ENCODE peak calls at places on chromosomes 1 and 21, in nine cellular contexts. One of them, this sample, is unnamed.

GRCh38 chr1:53572061-53572801 is 113.0 kb downstream of the DMRTB1 start:
- DNase-seq in breast epithelium: peak
- DNase-seq in sigmoid colon: peak
- DNase-seq in stomach: no peak
- DNase-seq in prostate gland: peak
- DNase-seq in H1: no peak
- DNase-seq in HL-60: no peak
- DNase-seq in GM23338: no peak
- DNase-seq in spleen: peak
- DNase-seq in this sample: no peak

GRCh38 chr1:112744019-112744578 is 29.0 kb upstream of the PPM1J start:
- DNase-seq in breast epithelium: no peak
- DNase-seq in sigmoid colon: no peak
- DNase-seq in stomach: no peak
- DNase-seq in prostate gland: no peak
- DNase-seq in H1: peak
- DNase-seq in HL-60: no peak
- DNase-seq in GM23338: peak
- DNase-seq in spleen: no peak
- DNase-seq in this sample: no peak

GRCh38 chr1:215119719-215120118 is 37.2 kb downstream of the KCNK2 start:
- DNase-seq in breast epithelium: no peak
- DNase-seq in sigmoid colon: no peak
- DNase-seq in stomach: no peak
- DNase-seq in prostate gland: no peak
- DNase-seq in H1: no peak
- DNase-seq in HL-60: no peak
- DNase-seq in GM23338: no peak
- DNase-seq in spleen: no peak
- DNase-seq in this sample: no peak

GRCh38 chr1:24384251-24385090 is 29.1 kb downstream of the STPG1 start:
- DNase-seq in breast epithelium: peak
- DNase-seq in sigmoid colon: no peak
- DNase-seq in stomach: peak
- DNase-seq in prostate gland: peak
- DNase-seq in H1: peak
- DNase-seq in HL-60: no peak
- DNase-seq in GM23338: no peak
- DNase-seq in spleen: peak
- DNase-seq in this sample: peak

GRCh38 chr1:113677250-113678158 is 81.8 kb downstream of the PHTF1 start:
- DNase-seq in breast epithelium: no peak
- DNase-seq in sigmoid colon: no peak
- DNase-seq in stomach: no peak
- DNase-seq in prostate gland: no peak
- DNase-seq in H1: no peak
- DNase-seq in HL-60: no peak
- DNase-seq in GM23338: peak
- DNase-seq in spleen: no peak
- DNase-seq in this sample: peak

GRCh38 chr1:109598156-109598555 is 21.3 kb downstream of the GNAT2 start:
- DNase-seq in breast epithelium: no peak
- DNase-seq in sigmoid colon: no peak
- DNase-seq in stomach: no peak
- DNase-seq in prostate gland: no peak
- DNase-seq in H1: no peak
- DNase-seq in HL-60: no peak
- DNase-seq in GM23338: no peak
- DNase-seq in spleen: no peak
- DNase-seq in this sample: no peak

GRCh38 chr1:23239638-23240295 is 22.5 kb upstream of the HTR1D start:
- DNase-seq in breast epithelium: no peak
- DNase-seq in sigmoid colon: no peak
- DNase-seq in stomach: no peak
- DNase-seq in prostate gland: no peak
- DNase-seq in H1: no peak
- DNase-seq in HL-60: no peak
- DNase-seq in GM23338: no peak
- DNase-seq in spleen: peak
- DNase-seq in this sample: no peak

GRCh38 chr1:43238991-43239469 is 30.8 kb upstream of the TMEM125 start:
- DNase-seq in breast epithelium: peak
- DNase-seq in sigmoid colon: no peak
- DNase-seq in stomach: no peak
- DNase-seq in prostate gland: no peak
- DNase-seq in H1: no peak
- DNase-seq in HL-60: no peak
- DNase-seq in GM23338: no peak
- DNase-seq in spleen: no peak
- DNase-seq in this sample: no peak

GRCh38 chr1:111568160-111568559 is 51.4 kb upstream of the RAP1A start:
- DNase-seq in breast epithelium: no peak
- DNase-seq in sigmoid colon: no peak
- DNase-seq in stomach: no peak
- DNase-seq in prostate gland: no peak
- DNase-seq in H1: no peak
- DNase-seq in HL-60: no peak
- DNase-seq in GM23338: no peak
- DNase-seq in spleen: no peak
- DNase-seq in this sample: no peak

GRCh38 chr1:2082064-2082463 is 31.9 kb downstream of the PRKCZ start:
- DNase-seq in breast epithelium: no peak
- DNase-seq in sigmoid colon: no peak
- DNase-seq in stomach: no peak
- DNase-seq in prostate gland: peak
- DNase-seq in H1: no peak
- DNase-seq in HL-60: no peak
- DNase-seq in GM23338: no peak
- DNase-seq in spleen: no peak
- DNase-seq in this sample: no peak

GRCh38 chr1:59776960-59777852 is 37.5 kb upstream of the HOOK1 start:
- DNase-seq in breast epithelium: no peak
- DNase-seq in sigmoid colon: no peak
- DNase-seq in stomach: no peak
- DNase-seq in prostate gland: no peak
- DNase-seq in H1: no peak
- DNase-seq in HL-60: no peak
- DNase-seq in GM23338: peak
- DNase-seq in spleen: no peak
- DNase-seq in this sample: no peak

GRCh38 chr21:32070693-32071330 is 198.0 kb downstream of the HUNK start:
- DNase-seq in breast epithelium: no peak
- DNase-seq in sigmoid colon: no peak
- DNase-seq in stomach: no peak
- DNase-seq in prostate gland: no peak
- DNase-seq in H1: no peak
- DNase-seq in HL-60: no peak
- DNase-seq in GM23338: no peak
- DNase-seq in spleen: no peak
- DNase-seq in this sample: no peak

GRCh38 chr1:39969531-39970270 is 14.8 kb downstream of the MFSD2A start:
- DNase-seq in breast epithelium: no peak
- DNase-seq in sigmoid colon: no peak
- DNase-seq in stomach: no peak
- DNase-seq in prostate gland: no peak
- DNase-seq in H1: no peak
- DNase-seq in HL-60: peak
- DNase-seq in GM23338: no peak
- DNase-seq in spleen: no peak
- DNase-seq in this sample: no peak
- TF ChIP-seq POLR2AphosphoS5 in breast epithelium: no peak
- TF ChIP-seq POLR2AphosphoS5 in sigmoid colon: no peak
- TF ChIP-seq POLR2AphosphoS5 in stomach: no peak
- TF ChIP-seq POLR2AphosphoS5 in prostate gland: no peak
- TF ChIP-seq POLR2AphosphoS5 in H1: no peak
- TF ChIP-seq POLR2AphosphoS5 in HL-60: peak
- TF ChIP-seq POLR2AphosphoS5 in GM23338: no peak
- TF ChIP-seq POLR2AphosphoS5 in spleen: no peak
- TF ChIP-seq POLR2AphosphoS5 in this sample: no peak

GRCh38 chr1:8396912-8397406 is 79.0 kb downstream of the SLC45A1 start:
- DNase-seq in breast epithelium: no peak
- DNase-seq in sigmoid colon: peak
- DNase-seq in stomach: no peak
- DNase-seq in prostate gland: no peak
- DNase-seq in H1: no peak
- DNase-seq in HL-60: no peak
- DNase-seq in GM23338: no peak
- DNase-seq in spleen: no peak
- DNase-seq in this sample: no peak
- TF ChIP-seq POLR2AphosphoS5 in breast epithelium: no peak
- TF ChIP-seq POLR2AphosphoS5 in sigmoid colon: peak
- TF ChIP-seq POLR2AphosphoS5 in stomach: peak
- TF ChIP-seq POLR2AphosphoS5 in prostate gland: no peak
- TF ChIP-seq POLR2AphosphoS5 in H1: no peak
- TF ChIP-seq POLR2AphosphoS5 in HL-60: no peak
- TF ChIP-seq POLR2AphosphoS5 in GM23338: no peak
- TF ChIP-seq POLR2AphosphoS5 in spleen: no peak
- TF ChIP-seq POLR2AphosphoS5 in this sample: no peak

GRCh38 chr1:228837817-228838716 is 102.8 kb downstream of the RHOU start:
- DNase-seq in breast epithelium: peak
- DNase-seq in sigmoid colon: peak
- DNase-seq in stomach: peak
- DNase-seq in prostate gland: no peak
- DNase-seq in H1: peak
- DNase-seq in HL-60: peak
- DNase-seq in GM23338: no peak
- DNase-seq in spleen: no peak
- DNase-seq in this sample: no peak

GRCh38 chr1:228835456-228835855 is 100.2 kb downstream of the RHOU start:
- DNase-seq in breast epithelium: no peak
- DNase-seq in sigmoid colon: no peak
- DNase-seq in stomach: no peak
- DNase-seq in prostate gland: no peak
- DNase-seq in H1: peak
- DNase-seq in HL-60: no peak
- DNase-seq in GM23338: no peak
- DNase-seq in spleen: no peak
- DNase-seq in this sample: no peak

GRCh38 chr1:228836954-228837481 is 101.7 kb downstream of the RHOU start:
- DNase-seq in breast epithelium: no peak
- DNase-seq in sigmoid colon: no peak
- DNase-seq in stomach: no peak
- DNase-seq in prostate gland: no peak
- DNase-seq in H1: peak
- DNase-seq in HL-60: no peak
- DNase-seq in GM23338: no peak
- DNase-seq in spleen: no peak
- DNase-seq in this sample: no peak

GRCh38 chr1:228833911-228834631 is 98.8 kb downstream of the RHOU start:
- DNase-seq in breast epithelium: no peak
- DNase-seq in sigmoid colon: no peak
- DNase-seq in stomach: no peak
- DNase-seq in prostate gland: no peak
- DNase-seq in H1: no peak
- DNase-seq in HL-60: no peak
- DNase-seq in GM23338: no peak
- DNase-seq in spleen: no peak
- DNase-seq in this sample: no peak

GRCh38 chr1:228836427-228836826 is 101.1 kb downstream of the RHOU start:
- DNase-seq in breast epithelium: no peak
- DNase-seq in sigmoid colon: no peak
- DNase-seq in stomach: peak
- DNase-seq in prostate gland: no peak
- DNase-seq in H1: peak
- DNase-seq in HL-60: no peak
- DNase-seq in GM23338: no peak
- DNase-seq in spleen: no peak
- DNase-seq in this sample: no peak
- TF ChIP-seq POLR2AphosphoS5 in breast epithelium: no peak
- TF ChIP-seq POLR2AphosphoS5 in sigmoid colon: no peak
- TF ChIP-seq POLR2AphosphoS5 in stomach: no peak
- TF ChIP-seq POLR2AphosphoS5 in prostate gland: no peak
- TF ChIP-seq POLR2AphosphoS5 in H1: no peak
- TF ChIP-seq POLR2AphosphoS5 in HL-60: no peak
- TF ChIP-seq POLR2AphosphoS5 in GM23338: no peak
- TF ChIP-seq POLR2AphosphoS5 in spleen: no peak
- TF ChIP-seq POLR2AphosphoS5 in this sample: no peak

GRCh38 chr1:9466780-9467755 is 72.2 kb upstream of the SLC25A33 start:
- DNase-seq in breast epithelium: peak
- DNase-seq in sigmoid colon: peak
- DNase-seq in stomach: peak
- DNase-seq in prostate gland: peak
- DNase-seq in H1: no peak
- DNase-seq in HL-60: no peak
- DNase-seq in GM23338: no peak
- DNase-seq in spleen: no peak
- DNase-seq in this sample: no peak
- TF ChIP-seq POLR2AphosphoS5 in breast epithelium: no peak
- TF ChIP-seq POLR2AphosphoS5 in sigmoid colon: no peak
- TF ChIP-seq POLR2AphosphoS5 in stomach: no peak
- TF ChIP-seq POLR2AphosphoS5 in prostate gland: peak
- TF ChIP-seq POLR2AphosphoS5 in H1: no peak
- TF ChIP-seq POLR2AphosphoS5 in HL-60: no peak
- TF ChIP-seq POLR2AphosphoS5 in GM23338: no peak
- TF ChIP-seq POLR2AphosphoS5 in spleen: no peak
- TF ChIP-seq POLR2AphosphoS5 in this sample: no peak

GRCh38 chr1:17082761-17083160 is 28.9 kb upstream of the SDHB start:
- DNase-seq in breast epithelium: no peak
- DNase-seq in sigmoid colon: no peak
- DNase-seq in stomach: no peak
- DNase-seq in prostate gland: no peak
- DNase-seq in H1: no peak
- DNase-seq in HL-60: no peak
- DNase-seq in GM23338: no peak
- DNase-seq in spleen: no peak
- DNase-seq in this sample: no peak
- TF ChIP-seq POLR2AphosphoS5 in breast epithelium: no peak
- TF ChIP-seq POLR2AphosphoS5 in sigmoid colon: no peak
- TF ChIP-seq POLR2AphosphoS5 in stomach: no peak
- TF ChIP-seq POLR2AphosphoS5 in prostate gland: no peak
- TF ChIP-seq POLR2AphosphoS5 in H1: no peak
- TF ChIP-seq POLR2AphosphoS5 in HL-60: no peak
- TF ChIP-seq POLR2AphosphoS5 in GM23338: no peak
- TF ChIP-seq POLR2AphosphoS5 in spleen: no peak
- TF ChIP-seq POLR2AphosphoS5 in this sample: no peak

GRCh38 chr1:205817988-205818387 is 5.0 kb upstream of the SLC41A1 start:
- DNase-seq in breast epithelium: no peak
- DNase-seq in sigmoid colon: no peak
- DNase-seq in stomach: no peak
- DNase-seq in prostate gland: no peak
- DNase-seq in H1: no peak
- DNase-seq in HL-60: no peak
- DNase-seq in GM23338: no peak
- DNase-seq in spleen: no peak
- DNase-seq in this sample: no peak
- TF ChIP-seq POLR2AphosphoS5 in breast epithelium: no peak
- TF ChIP-seq POLR2AphosphoS5 in sigmoid colon: no peak
- TF ChIP-seq POLR2AphosphoS5 in stomach: no peak
- TF ChIP-seq POLR2AphosphoS5 in prostate gland: no peak
- TF ChIP-seq POLR2AphosphoS5 in H1: no peak
- TF ChIP-seq POLR2AphosphoS5 in HL-60: no peak
- TF ChIP-seq POLR2AphosphoS5 in GM23338: no peak
- TF ChIP-seq POLR2AphosphoS5 in spleen: no peak
- TF ChIP-seq POLR2AphosphoS5 in this sample: no peak